ENCODE peak calls at places on chromosomes 1 and 21, in eight cellular contexts. L, U, D, K, G, B, R and O are unnamed samples.

GRCh38 chr1:28058971-28059878 is 29.2 kb downstream of the EYA3 start:
- DNase-seq in L (no peak), U (no peak), D (no peak), K (no peak), G (no peak), B (no peak), R (no peak), O (no peak)

GRCh38 chr1:87560137-87560536 is 231.5 kb downstream of the LMO4 start:
- DNase-seq in L (no peak), U (no peak), D (no peak), K (no peak), G (no peak), B (no peak), R (no peak), O (no peak)

GRCh38 chr1:153343040-153343681 is 5.5 kb downstream of the PGLYRP4 start:
- DNase-seq in L (no peak), U (no peak), D (no peak), K (no peak), G (no peak), B (no peak), R (no peak), O (no peak)

GRCh38 chr1:183267646-183268431 is 81.8 kb downstream of the LAMC2 start:
- DNase-seq in L (no peak), U (peak), D (peak), K (no peak), G (no peak), B (peak), R (no peak), O (peak)

GRCh38 chr1:167623951-167624350 is 6.1 kb upstream of the RCSD1 start:
- DNase-seq in L (no peak), U (no peak), D (no peak), K (no peak), G (no peak), B (peak), R (no peak), O (no peak)

GRCh38 chr21:30329203-30329868 is 8.2 kb downstream of the KRTAP27-1 start:
- DNase-seq in L (no peak), U (no peak), D (no peak), K (no peak), G (no peak), B (no peak), R (no peak), O (no peak)

GRCh38 chr1:179094826-179095225 is 13.0 kb downstream of the TOR3A start:
- DNase-seq in L (no peak), U (no peak), D (no peak), K (no peak), G (no peak), B (peak), R (no peak), O (peak)

GRCh38 chr1:119743776-119744597 is 24.7 kb downstream of the HMGCS2 start:
- DNase-seq in L (peak), U (peak), D (peak), K (peak), G (no peak), B (peak), R (no peak), O (peak)

GRCh38 chr1:97911266-97912215 is 9.3 kb downstream of the DPYD start:
- DNase-seq in L (no peak), U (no peak), D (no peak), K (no peak), G (no peak), B (no peak), R (no peak), O (no peak)

GRCh38 chr1:119738100-119738720 is 26.5 kb downstream of the PHGDH start:
- DNase-seq in L (no peak), U (no peak), D (no peak), K (no peak), G (no peak), B (no peak), R (no peak), O (no peak)

GRCh38 chr1:6580119-6580587 is 359 bp downstream of the ZBTB48 start:
- DNase-seq in L (no peak), U (no peak), D (no peak), K (no peak), G (no peak), B (peak), R (no peak), O (no peak)

GRCh38 chr1:239952348-239953307 is 139.1 kb upstream of the FMN2 start:
- DNase-seq in L (peak), U (no peak), D (no peak), K (no peak), G (no peak), B (peak), R (no peak), O (no peak)